ENCODE peak calls at places on chromosomes 12 and 14, in five cellular contexts. F is right lobe of liver, E is Panc1, Y is RCC 7860, X is aorta. C is an unnamed sample.

GRCh38 chr14:58297412-58297761 is 968 bp upstream of the ARID4A start:
- DNase-seq in F (no peak), E (no peak), Y (no peak), X (no peak), C (peak)

GRCh38 chr14:101927859-101928258 is 36.5 kb upstream of the DYNC1H1 start:
- DNase-seq in F (no peak), E (no peak), Y (no peak), X (peak), C (peak)

GRCh38 chr12:94603434-94604068 is 46.8 kb downstream of the TMCC3 start:
- DNase-seq in F (peak), E (no peak), Y (no peak), X (no peak), C (no peak)

GRCh38 chr14:88853129-88853528 is 28.7 kb downstream of the TTC8 start:
- DNase-seq in F (no peak), E (no peak), Y (no peak), X (no peak), C (no peak)

GRCh38 chr12:132439333-132439904 is 50.5 kb upstream of the FBRSL1 start:
- DNase-seq in F (no peak), E (no peak), Y (no peak), X (no peak), C (no peak)

GRCh38 chr14:81268016-81268416 is 47.3 kb upstream of the GTF2A1 start:
- DNase-seq in F (no peak), E (no peak), Y (peak), X (no peak), C (no peak)

GRCh38 chr12:50003595-50003994 is 21.7 kb downstream of the RACGAP1 start:
- DNase-seq in F (no peak), E (no peak), Y (no peak), X (no peak), C (no peak)

GRCh38 chr12:75974323-75975273 is 57.0 kb downstream of the PHLDA1 start:
- DNase-seq in F (no peak), E (no peak), Y (no peak), X (no peak), C (no peak)

GRCh38 chr12:100601626-100602025 is 28.1 kb downstream of the GAS2L3 start:
- DNase-seq in F (no peak), E (no peak), Y (no peak), X (no peak), C (no peak)

GRCh38 chr12:106871477-106871876 is 84.2 kb upstream of the TMEM263 start:
- DNase-seq in F (no peak), E (no peak), Y (peak), X (no peak), C (no peak)

GRCh38 chr12:107296681-107297086 is 203.3 kb upstream of the CRY1 start:
- DNase-seq in F (no peak), E (no peak), Y (peak), X (no peak), C (no peak)

GRCh38 chr14:103775506-103775905 is 59.9 kb downstream of the ZFYVE21 start:
- DNase-seq in F (no peak), E (no peak), Y (no peak), X (no peak), C (no peak)

GRCh38 chr12:106301611-106302321 is 767 bp upstream of the TCP11L2 start:
- DNase-seq in F (peak), E (no peak), Y (no peak), X (no peak), C (peak)

GRCh38 chr14:36988568-36988967 is 183.8 kb downstream of the SLC25A21 start:
- DNase-seq in F (no peak), E (no peak), Y (no peak), X (no peak), C (no peak)

GRCh38 chr12:106030210-106031175 is 108.3 kb downstream of the NUAK1 start:
- DNase-seq in F (no peak), E (peak), Y (peak), X (no peak), C (no peak)

GRCh38 chr12:90122716-90123115 is 414.1 kb upstream of the ATP2B1 start:
- DNase-seq in F (no peak), E (no peak), Y (no peak), X (no peak), C (no peak)

GRCh38 chr12:13595536-13596450 is 385.6 kb downstream of the GRIN2B start:
- DNase-seq in F (no peak), E (no peak), Y (no peak), X (no peak), C (no peak)

GRCh38 chr12:123398918-123399617 is 15.1 kb downstream of the KMT5A start:
- DNase-seq in F (peak), E (no peak), Y (no peak), X (no peak), C (no peak)

GRCh38 chr14:22908601-22909000 is 10.3 kb downstream of the RBM23 start:
- DNase-seq in F (no peak), E (no peak), Y (no peak), X (peak), C (no peak)

GRCh38 chr12:111404362-111405148 is 1.2 kb upstream of the SH2B3 start:
- DNase-seq in F (no peak), E (no peak), Y (peak), X (no peak), C (no peak)

GRCh38 chr14:69948311-69948710 is 69.1 kb downstream of the SMOC1 start:
- DNase-seq in F (peak), E (no peak), Y (no peak), X (no peak), C (no peak)

GRCh38 chr14:102491366-102491765 is 18.2 kb downstream of the ANKRD9 start:
- DNase-seq in F (no peak), E (no peak), Y (no peak), X (peak), C (no peak)

GRCh38 chr12:110093631-110094311 is 30.4 kb upstream of the IFT81 start:
- DNase-seq in F (no peak), E (no peak), Y (no peak), X (no peak), C (no peak)

GRCh38 chr12:118742426-118742825 is 238.9 kb upstream of the SRRM4 start:
- DNase-seq in F (no peak), E (no peak), Y (no peak), X (no peak), C (no peak)

GRCh38 chr14:96754845-96755184 is 42.4 kb upstream of the VRK1 start:
- DNase-seq in F (no peak), E (no peak), Y (no peak), X (no peak), C (no peak)

GRCh38 chr14:32472512-32473472 is 143.7 kb downstream of the AKAP6 start:
- DNase-seq in F (no peak), E (no peak), Y (no peak), X (no peak), C (no peak)

GRCh38 chr12:49129332-49130150 is 1.7 kb downstream of the TUBA1B start:
- DNase-seq in F (no peak), E (no peak), Y (no peak), X (no peak), C (no peak)

GRCh38 chr12:57726151-57726883 is 12.2 kb downstream of the AGAP2 start:
- DNase-seq in F (peak), E (no peak), Y (peak), X (peak), C (peak)

GRCh38 chr12:32501835-32502333 is 102.5 kb downstream of the FGD4 start:
- DNase-seq in F (no peak), E (no peak), Y (no peak), X (no peak), C (no peak)

GRCh38 chr12:100553851-100554404 is 19.6 kb upstream of the GAS2L3 start:
- DNase-seq in F (no peak), E (no peak), Y (no peak), X (no peak), C (no peak)

GRCh38 chr14:94571950-94572349 is 9.3 kb upstream of the SERPINA5 start:
- DNase-seq in F (peak), E (no peak), Y (peak), X (no peak), C (no peak)

GRCh38 chr14:74488788-74489397 is 4.2 kb downstream of the NPC2 start:
- DNase-seq in F (no peak), E (no peak), Y (peak), X (no peak), C (no peak)

GRCh38 chr12:11584213-11584855 is 65.1 kb upstream of the ETV6 start:
- DNase-seq in F (peak), E (no peak), Y (no peak), X (no peak), C (no peak)

GRCh38 chr14:90495357-90496276 is 98.8 kb downstream of the CALM1 start:
- DNase-seq in F (peak), E (no peak), Y (no peak), X (peak), C (no peak)

GRCh38 chr12:65876898-65877721 is 52.8 kb downstream of the HMGA2 start:
- DNase-seq in F (no peak), E (no peak), Y (no peak), X (no peak), C (no peak)

GRCh38 chr14:54348923-54349615 is 47.7 kb upstream of the CDKN3 start:
- DNase-seq in F (no peak), E (no peak), Y (no peak), X (peak), C (no peak)

GRCh38 chr12:24172773-24173447 is 223.4 kb upstream of the SOX5 start:
- DNase-seq in F (no peak), E (no peak), Y (no peak), X (no peak), C (no peak)

GRCh38 chr14:30296956-30297405 is 262.0 kb upstream of the G2E3 start:
- DNase-seq in F (no peak), E (no peak), Y (no peak), X (no peak), C (no peak)

C was measured in upper lobe of right lung.